ENCODE peak calls at places on chromosome 12, in six cellular contexts. Y, G, P, L, Z and U are unnamed samples.

GRCh38 chr12:67546718-67547117 is 101.8 kb upstream of the DYRK2 start:
- DNase-seq in P (no peak), G (no peak), L (no peak), Z (no peak), Y (no peak), U (no peak)

GRCh38 chr12:104006929-104007328 is 41.3 kb downstream of the TDG start:
- DNase-seq in L (no peak), Y (no peak), Z (peak), P (no peak), G (no peak), U (no peak)

GRCh38 chr12:31227401-31227981 is 98.5 kb downstream of the SINHCAF start:
- DNase-seq in Y (no peak), P (no peak), G (no peak), Z (no peak), L (no peak), U (no peak)

GRCh38 chr12:39451977-39452376 is 9.1 kb upstream of the KIF21A start:
- DNase-seq in G (no peak), Z (no peak), L (no peak), P (no peak), Y (no peak), U (no peak)

GRCh38 chr12:20360407-20360806 is 7.9 kb upstream of the PDE3A start:
- DNase-seq in L (no peak), G (peak), P (no peak), Z (no peak), Y (no peak), U (no peak)

GRCh38 chr12:124827588-124828184 is 36.0 kb downstream of the SCARB1 start:
- DNase-seq in G (no peak), Y (no peak), Z (no peak), L (peak), P (peak), U (peak)

GRCh38 chr12:124388679-124389536 is 94.0 kb downstream of the RFLNA start:
- DNase-seq in P (peak), Y (peak), Z (peak), G (peak), L (peak), U (peak)

GRCh38 chr12:6582959-6583358 is 14.9 kb upstream of the NOP2 start:
- DNase-seq in L (no peak), G (no peak), Z (no peak), P (no peak), Y (no peak), U (no peak)

GRCh38 chr12:24791622-24792021 is 157.3 kb downstream of the BCAT1 start:
- DNase-seq in G (no peak), Z (no peak), Y (no peak), L (no peak), P (no peak), U (no peak)

GRCh38 chr12:128790221-128790620 is 33.5 kb downstream of the SLC15A4 start:
- DNase-seq in Y (no peak), L (no peak), G (no peak), Z (no peak), P (no peak), U (no peak)

GRCh38 chr12:44960856-44961255 is 84.7 kb upstream of the NELL2 start:
- DNase-seq in P (no peak), L (no peak), G (no peak), Y (peak), Z (no peak), U (no peak)

GRCh38 chr12:100927825-100928224 is 133.2 kb downstream of the ANO4 start:
- DNase-seq in L (peak), Z (no peak), Y (no peak), P (no peak), G (no peak), U (no peak)

GRCh38 chr12:10242539-10242938 is 29.9 kb downstream of the GABARAPL1 start:
- DNase-seq in Z (no peak), P (no peak), Y (no peak), G (no peak), L (no peak), U (no peak)

GRCh38 chr12:133204264-133204603 is 22.9 kb downstream of the ZNF268 start:
- DNase-seq in Z (no peak), G (no peak), L (no peak), P (no peak), Y (no peak), U (no peak)

GRCh38 chr12:124241776-124242528 is 52.9 kb upstream of the RFLNA start:
- DNase-seq in P (no peak), G (no peak), Z (no peak), L (no peak), Y (no peak), U (no peak)

GRCh38 chr12:85559534-85559933 is 276.7 kb downstream of the RASSF9 start:
- DNase-seq in Z (no peak), L (no peak), G (no peak), Y (no peak), P (no peak), U (no peak)

GRCh38 chr12:100254876-100255275 is 12.0 kb downstream of the DEPDC4 start:
- DNase-seq in P (no peak), L (no peak), G (no peak), Y (no peak), Z (no peak), U (no peak)

GRCh38 chr12:68675098-68675842 is 11.5 kb upstream of the NUP107 start:
- DNase-seq in L (no peak), Y (peak), Z (peak), G (no peak), P (no peak), U (no peak)

GRCh38 chr12:104643921-104644669 is 187.3 kb downstream of the CHST11 start:
- DNase-seq in Y (no peak), Z (no peak), P (no peak), L (peak), G (peak), U (peak)

GRCh38 chr12:93827669-93828068 is 150.5 kb downstream of the CRADD start:
- DNase-seq in G (no peak), Y (no peak), Z (no peak), P (no peak), L (no peak), U (no peak)

GRCh38 chr12:113467514-113468364 is 3.9 kb downstream of the LHX5 start:
- DNase-seq in Y (no peak), Z (no peak), P (no peak), L (peak), G (no peak), U (peak)

GRCh38 chr12:106985479-106985878 is 1.5 kb downstream of the MTERF2 start:
- DNase-seq in L (no peak), Y (no peak), P (no peak), G (no peak), Z (no peak), U (no peak)

GRCh38 chr12:30197392-30198047 is 413.8 kb upstream of the TMTC1 start:
- DNase-seq in G (no peak), Y (no peak), L (no peak), Z (peak), P (no peak), U (no peak)

GRCh38 chr12:116089080-116089479 is 188.4 kb downstream of the MED13L start:
- DNase-seq in G (no peak), L (no peak), Z (no peak), P (no peak), Y (no peak), U (no peak)

GRCh38 chr12:666766-667308 is 3.6 kb upstream of the NINJ2 start:
- DNase-seq in P (no peak), G (no peak), Y (no peak), L (no peak), Z (peak), U (no peak)

GRCh38 chr12:108363565-108363964 is 24.5 kb upstream of the CMKLR1 start:
- DNase-seq in L (no peak), P (no peak), G (no peak), Z (no peak), Y (no peak), U (no peak)

GRCh38 chr12:108367436-108367835 is 28.3 kb upstream of the CMKLR1 start:
- DNase-seq in P (no peak), Y (no peak), L (no peak), Z (no peak), G (peak), U (no peak)

GRCh38 chr12:108365324-108365723 is 26.2 kb upstream of the CMKLR1 start:
- DNase-seq in P (no peak), Y (no peak), G (no peak), Z (no peak), L (no peak), U (no peak)

GRCh38 chr12:108363165-108363564 is 24.1 kb upstream of the CMKLR1 start:
- DNase-seq in L (no peak), Y (no peak), P (no peak), Z (no peak), G (no peak), U (no peak)

GRCh38 chr12:108364879-108365278 is 25.8 kb upstream of the CMKLR1 start:
- DNase-seq in L (no peak), Y (no peak), P (no peak), Z (no peak), G (no peak), U (no peak)
- TF ChIP-seq CTCF in L (no peak), Y (no peak), P (no peak), Z (no peak), G (no peak), U (no peak)

GRCh38 chr12:121026274-121027045 is 10.2 kb upstream of the C12orf43 start:
- DNase-seq in L (no peak), P (peak), G (no peak), Y (no peak), Z (no peak), U (no peak)
- TF ChIP-seq CTCF in L (no peak), P (peak), G (no peak), Y (no peak), Z (no peak), U (no peak)

GRCh38 chr12:46445093-46445492 is 72.5 kb upstream of the SLC38A2 start:
- DNase-seq in Y (no peak), Z (no peak), L (no peak), P (no peak), G (no peak), U (no peak)

GRCh38 chr12:46442723-46443122 is 70.2 kb upstream of the SLC38A2 start:
- DNase-seq in G (no peak), P (no peak), Y (no peak), Z (no peak), L (no peak), U (no peak)

GRCh38 chr12:46442239-46442638 is 69.7 kb upstream of the SLC38A2 start:
- DNase-seq in Y (no peak), L (no peak), P (no peak), Z (peak), G (no peak), U (no peak)

GRCh38 chr12:46445551-46446235 is 73.1 kb upstream of the SLC38A2 start:
- DNase-seq in P (no peak), Y (no peak), G (no peak), L (no peak), Z (no peak), U (no peak)

DNA sequence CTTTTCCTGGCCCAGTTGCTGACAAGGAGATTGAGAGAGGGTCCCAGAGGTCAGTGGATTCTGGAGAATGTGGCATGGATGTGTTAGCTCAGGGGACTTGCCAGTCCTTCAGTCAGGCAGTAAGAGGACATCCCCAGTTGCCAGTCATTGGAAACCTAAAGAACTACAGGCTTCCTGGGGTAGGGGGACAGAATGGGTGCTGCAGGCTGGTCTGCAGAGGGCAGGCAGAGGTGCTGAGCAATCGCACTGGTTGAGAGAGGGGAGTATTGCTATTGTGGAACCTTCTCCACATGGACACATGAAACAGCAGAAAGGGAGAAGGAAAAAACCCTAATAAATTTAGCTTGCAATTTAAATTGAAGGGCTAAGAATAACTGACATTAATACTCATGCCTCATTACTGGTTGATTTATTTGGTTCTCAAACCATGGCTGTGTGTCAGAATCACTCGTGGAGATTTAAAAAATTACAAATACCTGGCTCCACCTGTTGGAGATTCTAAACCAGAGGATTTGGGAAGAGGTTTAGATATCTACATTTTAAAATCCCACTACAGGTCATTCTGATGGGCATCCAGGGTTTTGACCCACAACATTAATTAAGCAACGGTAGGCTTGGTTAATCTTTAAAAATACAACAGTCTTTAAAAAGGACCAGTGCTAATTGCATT is 71.2 kb upstream of the SLC38A2 start:
- DNase-seq in G (no peak), L (no peak), Z (no peak), P (no peak), Y (no peak), U (no peak)
- TF ChIP-seq CTCF in G (no peak), L (no peak), Z (no peak), P (no peak), Y (no peak), U (no peak)

GRCh38 chr12:32334384-32334783 is 65.0 kb upstream of the FGD4 start:
- DNase-seq in Y (no peak), Z (no peak), G (no peak), P (no peak), L (no peak), U (peak)
- TF ChIP-seq CTCF in Y (no peak), Z (no peak), G (no peak), P (no peak), L (no peak), U (no peak)

GRCh38 chr12:108318472-108319275 is 20.4 kb downstream of the CMKLR1 start:
- DNase-seq in P (no peak), Z (no peak), G (no peak), L (no peak), Y (no peak), U (no peak)

GRCh38 chr12:108319277-108320234 is 19.6 kb downstream of the CMKLR1 start:
- DNase-seq in Y (no peak), Z (no peak), G (no peak), P (no peak), L (no peak), U (no peak)

GRCh38 chr12:108322998-108323397 is 16.1 kb downstream of the CMKLR1 start:
- DNase-seq in L (no peak), G (no peak), P (no peak), Y (no peak), Z (no peak), U (no peak)

GRCh38 chr12:108321688-108322087 is 17.4 kb downstream of the CMKLR1 start:
- DNase-seq in Y (no peak), L (no peak), G (no peak), P (no peak), Z (no peak), U (no peak)

GRCh38 chr12:108320503-108321293 is 18.4 kb downstream of the CMKLR1 start:
- DNase-seq in P (no peak), L (no peak), Z (no peak), Y (no peak), G (no peak), U (no peak)
- TF ChIP-seq CTCF in P (no peak), L (no peak), Z (no peak), Y (no peak), G (no peak), U (no peak)

DNA sequence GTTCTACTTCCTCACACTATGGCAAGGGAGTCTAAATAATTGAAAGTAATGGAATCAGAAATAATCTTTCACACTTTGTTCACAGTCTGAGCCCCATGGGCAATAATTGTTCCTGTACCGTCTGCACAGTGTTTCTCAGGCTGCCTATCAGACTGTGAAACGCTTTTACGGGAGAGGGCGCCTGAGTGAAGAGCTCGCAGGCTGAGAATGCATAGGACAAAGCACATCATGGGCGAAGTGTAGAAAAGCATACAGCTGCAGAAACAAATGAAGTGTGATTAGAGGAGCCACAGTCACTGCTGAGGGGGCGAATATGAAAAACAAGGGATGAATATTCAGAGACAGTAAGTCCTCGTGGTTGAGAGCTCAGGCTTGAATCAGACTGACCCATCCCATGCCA is 438.3 kb upstream of the DCN start:
- DNase-seq in G (peak), Z (peak), Y (no peak), P (peak), L (no peak), U (no peak)
- TF ChIP-seq CTCF in G (peak), Z (peak), Y (no peak), P (peak), L (no peak), U (no peak)

GRCh38 chr12:107990325-107990724 is 138.8 kb upstream of the WSCD2 start:
- DNase-seq in Z (peak), L (no peak), G (peak), P (peak), Y (peak), U (peak)
- TF ChIP-seq CTCF in Z (peak), L (no peak), G (peak), P (peak), Y (no peak), U (no peak)

DNA sequence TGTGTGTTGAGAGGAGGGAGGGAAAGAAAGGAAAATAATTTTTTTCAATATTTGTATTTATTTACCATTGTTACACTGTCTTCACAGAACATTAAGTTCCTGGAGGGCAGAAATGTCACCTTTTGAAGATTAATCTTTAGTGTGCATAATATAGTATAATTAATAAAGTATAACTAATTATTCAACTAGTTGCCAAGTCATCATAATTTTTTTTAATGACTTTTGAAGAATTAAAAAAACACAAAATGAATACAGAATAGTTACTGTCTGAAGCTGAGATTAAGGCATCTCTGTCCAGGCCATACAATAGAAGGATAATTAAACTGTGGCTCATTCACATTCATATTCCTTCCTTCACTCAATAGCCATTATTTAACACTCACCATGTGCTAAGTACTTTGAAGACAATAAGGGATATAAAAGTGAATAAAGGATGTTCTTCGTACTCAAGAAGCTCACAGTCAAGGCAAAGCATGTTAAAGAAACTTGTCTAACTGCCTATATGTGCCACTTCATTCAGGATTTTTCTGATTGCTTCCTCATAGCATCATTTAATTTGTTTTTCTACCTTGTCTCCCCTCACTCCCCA is 41.7 kb downstream of the DCP1B start:
- DNase-seq in Y (no peak), G (no peak), Z (no peak), L (no peak), P (no peak), U (no peak)
- TF ChIP-seq CTCF in Y (no peak), G (no peak), Z (no peak), L (no peak), P (no peak), U (no peak)